ENCODE peak calls at places on chromosome 5, in ten cellular contexts. K is ELR; X is HTR-8/SVneo; V is heart right ventricle; A is AG09309; O is WTC11; G is stimulated activated CD8-positive, alpha-beta memory T cell treated with anti-CD3 and anti-CD28 coated beads, Interleukin-2, amount 100 ng/mL, for 48 hours; N is EL; I is AG08396; R is aorta. Q is an unnamed sample.

GRCh38 chr5:141529002-141529401 is 40.1 kb downstream of the PCDHGC5 start:
- DNase-seq in K (peak; percentile 53), X (no peak), V (peak; percentile 58), A (no peak), O (no peak), G (no peak), N (peak; percentile 69), I (peak; percentile 39), R (no peak), Q (no peak)

GRCh38 chr5:141360685-141361084 is 891 bp downstream of the PCDHGB2 start:
- DNase-seq in K (no peak), X (no peak), V (no peak), A (no peak), O (no peak), G (no peak), N (no peak), I (no peak), R (no peak), Q (no peak)

GRCh38 chr5:159082491-159082890 is 17.2 kb downstream of the EBF1 start:
- DNase-seq in K (no peak), X (no peak), V (no peak), A (no peak), O (no peak), G (no peak), N (no peak), I (no peak), R (no peak), Q (no peak)

GRCh38 chr5:135204151-135204600 is 170.1 kb upstream of the PITX1 start:
- DNase-seq in K (peak; percentile 77), X (no peak), V (no peak), A (no peak), O (no peak), G (no peak), N (peak; percentile 48), I (no peak), R (no peak), Q (no peak)

GRCh38 chr5:126054593-126055347 is 368.4 kb upstream of the GRAMD2B start:
- DNase-seq in K (no peak), X (no peak), V (no peak), A (no peak), O (no peak), G (no peak), N (no peak), I (no peak), R (no peak), Q (no peak)

GRCh38 chr5:43096916-43097315 is 23.8 kb upstream of the ZNF131 start:
- DNase-seq in K (no peak), X (no peak), V (no peak), A (peak; percentile 11), O (no peak), G (no peak), N (no peak), I (no peak), R (no peak), Q (no peak)

GRCh38 chr5:128380324-128380723 is 157.7 kb downstream of the FBN2 start:
- DNase-seq in K (no peak), X (no peak), V (no peak), A (no peak), O (no peak), G (no peak), N (no peak), I (no peak), R (no peak), Q (no peak)

GRCh38 chr5:127585661-127586060 is 63.2 kb upstream of the CTXN3 start:
- DNase-seq in K (no peak), X (no peak), V (no peak), A (no peak), O (no peak), G (no peak), N (no peak), I (no peak), R (no peak), Q (no peak)

GRCh38 chr5:97009212-97009898 is 73.5 kb downstream of the LNPEP start:
- DNase-seq in K (peak; percentile 6), X (no peak), V (peak; percentile 9), A (no peak), O (no peak), G (no peak), N (no peak), I (no peak), R (no peak), Q (no peak)

GRCh38 chr5:167759411-167759821 is 532.0 kb upstream of the WWC1 start:
- DNase-seq in K (peak; percentile 58), X (peak; percentile 77), V (no peak), A (peak; percentile 87), O (no peak), G (no peak), N (peak; percentile 72), I (no peak), R (no peak), Q (no peak)

GRCh38 chr5:39411051-39411450 is 13.7 kb downstream of the DAB2 start:
- DNase-seq in K (peak; percentile 78), X (no peak), V (no peak), A (no peak), O (no peak), G (no peak), N (peak; percentile 81), I (no peak), R (no peak), Q (no peak)

GRCh38 chr5:124790895-124791732 is 44.7 kb upstream of the ZNF608 start:
- DNase-seq in K (peak; percentile 4), X (peak; percentile 48), V (no peak), A (no peak), O (no peak), G (no peak), N (peak; percentile 57), I (no peak), R (no peak), Q (no peak)

GRCh38 chr5:16418471-16418922 is 47.1 kb downstream of the ZNF622 start:
- DNase-seq in K (no peak), X (no peak), V (peak; percentile 50), A (no peak), O (no peak), G (no peak), N (no peak), I (no peak), R (no peak), Q (no peak)

GRCh38 chr5:80837679-80838078 is 122.5 kb upstream of the RASGRF2 start:
- DNase-seq in K (no peak), X (no peak), V (no peak), A (no peak), O (no peak), G (peak; percentile 8), N (no peak), I (no peak), R (no peak), Q (no peak)

GRCh38 chr5:156623381-156624040 is 226.6 kb upstream of the PPP1R2B start:
- DNase-seq in K (no peak), X (no peak), V (no peak), A (no peak), O (no peak), G (no peak), N (no peak), I (no peak), R (no peak), Q (no peak)

GRCh38 chr5:14040542-14040941 is 96.1 kb upstream of the DNAH5 start:
- DNase-seq in K (no peak), X (no peak), V (no peak), A (no peak), O (no peak), G (no peak), N (no peak), I (no peak), R (no peak), Q (no peak)

GRCh38 chr5:116543501-116543900 is 31.1 kb downstream of the SEMA6A start:
- DNase-seq in K (no peak), X (no peak), V (no peak), A (no peak), O (no peak), G (no peak), N (peak; percentile 10), I (no peak), R (no peak), Q (no peak)

GRCh38 chr5:179438461-179438860 is 93.2 kb upstream of the ADAMTS2 start:
- DNase-seq in K (no peak), X (no peak), V (no peak), A (no peak), O (no peak), G (no peak), N (no peak), I (no peak), R (peak; percentile 40), Q (no peak)

GRCh38 chr5:156366536-156366935 is 39.6 kb downstream of the SGCD start:
- DNase-seq in K (no peak), X (no peak), V (no peak), A (no peak), O (no peak), G (no peak), N (no peak), I (no peak), R (no peak), Q (no peak)

GRCh38 chr5:14452685-14453084 is 128.9 kb upstream of the OTULINL start:
- DNase-seq in K (no peak), X (no peak), V (no peak), A (no peak), O (no peak), G (no peak), N (no peak), I (no peak), R (no peak), Q (no peak)

GRCh38 chr5:14581333-14581890 is at the start of gene OTULINL:
- DNase-seq in K (peak; percentile 82), X (peak; percentile 99), V (peak; percentile 90), A (no peak), O (peak; percentile 92), G (peak; percentile 84), N (peak; percentile 81), I (peak; percentile 98), R (peak; percentile 96), Q (peak; percentile 33)

GRCh38 chr5:90095292-90096060 is 314.1 kb downstream of the CETN3 start:
- DNase-seq in K (no peak), X (no peak), V (no peak), A (no peak), O (no peak), G (no peak), N (no peak), I (no peak), R (no peak), Q (no peak)

GRCh38 chr5:9201011-9201410 is 344.9 kb downstream of the SEMA5A start:
- DNase-seq in K (no peak), X (no peak), V (no peak), A (no peak), O (no peak), G (no peak), N (no peak), I (no peak), R (no peak), Q (no peak)

GRCh38 chr5:72835633-72836032 is 19.2 kb downstream of the TNPO1 start:
- DNase-seq in K (peak; percentile 29), X (no peak), V (no peak), A (no peak), O (no peak), G (no peak), N (no peak), I (no peak), R (no peak), Q (no peak)

GRCh38 chr5:173753307-173754168 is 134.6 kb upstream of the CPEB4 start:
- DNase-seq in K (no peak), X (peak; percentile 62), V (peak; percentile 60), A (no peak), O (peak; percentile 73), G (no peak), N (no peak), I (no peak), R (no peak), Q (peak; percentile 48)

GRCh38 chr5:31620071-31620470 is 18.9 kb upstream of the PDZD2 start:
- DNase-seq in K (no peak), X (no peak), V (no peak), A (no peak), O (no peak), G (no peak), N (no peak), I (no peak), R (no peak), Q (no peak)

GRCh38 chr5:179326176-179326997 is 18.9 kb downstream of the ADAMTS2 start:
- DNase-seq in K (peak; percentile 62), X (no peak), V (peak; percentile 62), A (peak; percentile 93), O (peak; percentile 49), G (no peak), N (peak; percentile 97), I (peak; percentile 82), R (peak; percentile 84), Q (no peak)

GRCh38 chr5:119470851-119471451 is 18.7 kb downstream of the HSD17B4 start:
- DNase-seq in K (peak; percentile 55), X (peak; percentile 15), V (no peak), A (no peak), O (no peak), G (no peak), N (peak; percentile 39), I (peak; percentile 7), R (no peak), Q (no peak)

Q was measured in iPS DF 6.9.